ENCODE peak calls at places on chromosome 10, in six cellular contexts. Y is NCI-H146; A is GOT3; M is hippocampal formation; N is stimulated activated CD4-positive, alpha-beta T cell treated with anti-CD3 and anti-CD28 coated beads, Interleukin-1b, Interleukin-23, amount 100 ng/mL, for 24 hours; S is posterior cingulate gyrus. W is an unnamed sample.
A peak's percentile ranks its signal among the peaks of the same experiment; 100 is the strongest.

GRCh38 chr10:3874988-3875841 is 90.2 kb upstream of the KLF6 start:
- DNase-seq in Y (peak; percentile 57), A (no peak), N (no peak), M (no peak), S (no peak), W (no peak)

GRCh38 chr10:124042656-124043309 is 50.6 kb downstream of the CHST15 start:
- DNase-seq in N (no peak), M (no peak), A (no peak), Y (no peak), S (no peak), W (no peak)

GRCh38 chr10:102815790-102816549 is 21.2 kb downstream of the CYP17A1 start:
- DNase-seq in N (no peak), M (peak; percentile 29), S (no peak), Y (no peak), A (no peak), W (peak; percentile 53)

GRCh38 chr10:44437837-44438752 is 53.2 kb upstream of the CXCL12 start:
- DNase-seq in N (no peak), M (no peak), A (no peak), S (no peak), Y (no peak), W (peak; percentile 12)

GRCh38 chr10:48215983-48216505 is 58.5 kb downstream of the FRMPD2 start:
- DNase-seq in S (no peak), N (no peak), M (no peak), A (no peak), Y (no peak), W (no peak)

GRCh38 chr10:73094249-73094850 is 2.3 kb downstream of the P4HA1 start:
- DNase-seq in S (no peak), A (no peak), Y (no peak), M (no peak), N (no peak), W (no peak)

GRCh38 chr10:75065081-75065480 is 46.4 kb upstream of the SAMD8 start:
- DNase-seq in A (no peak), M (no peak), S (no peak), Y (no peak), N (no peak), W (no peak)

GRCh38 chr10:71383972-71384687 is 12.6 kb upstream of the CDH23 start:
- DNase-seq in N (peak; percentile 64), A (no peak), S (peak; percentile 77), M (peak; percentile 14), Y (peak; percentile 54), W (peak; percentile 73)

GRCh38 chr10:14215601-14216000 is 115.1 kb downstream of the FRMD4A start:
- DNase-seq in A (no peak), M (no peak), N (no peak), Y (no peak), S (no peak), W (no peak)

GRCh38 chr10:124647421-124648130 is 96.6 kb downstream of the FAM53B start:
- DNase-seq in A (no peak), M (no peak), S (no peak), Y (peak; percentile 49), N (peak; percentile 35), W (peak; percentile 45)

GRCh38 chr10:130358981-130359650 is 222.9 kb downstream of the GLRX3 start:
- DNase-seq in Y (no peak), N (no peak), A (no peak), S (no peak), M (no peak), W (no peak)

GRCh38 chr10:130512936-130513335 is 376.7 kb downstream of the GLRX3 start:
- DNase-seq in Y (no peak), M (no peak), N (no peak), S (no peak), A (no peak), W (no peak)

GRCh38 chr10:119025336-119025735 is 4.2 kb upstream of the NANOS1 start:
- DNase-seq in Y (peak; percentile 25), M (no peak), A (peak; percentile 14), N (no peak), S (peak; percentile 43), W (peak; percentile 81)

GRCh38 chr10:14608381-14609001 is 166.2 kb downstream of the FAM107B start:
- DNase-seq in N (no peak), M (no peak), Y (no peak), A (no peak), S (no peak), W (no peak)

GRCh38 chr10:128031216-128031615 is 95.0 kb downstream of the MKI67 start:
- DNase-seq in Y (no peak), S (no peak), A (no peak), M (no peak), N (no peak), W (no peak)

GRCh38 chr10:49379596-49380410 is 16.1 kb downstream of the DRGX start:
- DNase-seq in Y (no peak), N (no peak), S (no peak), M (no peak), A (no peak), W (no peak)

GRCh38 chr10:78367012-78367411 is 333.3 kb downstream of the RPS24 start:
- DNase-seq in M (no peak), Y (no peak), N (no peak), A (no peak), S (no peak), W (no peak)

GRCh38 chr10:123890246-123890645 is 1.4 kb downstream of the CPXM2 start:
- DNase-seq in M (no peak), S (no peak), A (no peak), Y (no peak), N (no peak), W (no peak)

GRCh38 chr10:102644066-102644645 is at the start of gene TRIM8:
- DNase-seq in Y (peak; percentile 74), S (peak; percentile 41), M (no peak), N (peak; percentile 48), A (no peak), W (no peak)

GRCh38 chr10:117132751-117133231 is 5.3 kb downstream of the VAX1 start:
- DNase-seq in Y (no peak), A (no peak), N (no peak), M (no peak), S (no peak), W (no peak)

GRCh38 chr10:36766921-36767320 is 358.5 kb upstream of the ANKRD30A start:
- DNase-seq in N (no peak), A (no peak), Y (no peak), M (peak; percentile 78), S (no peak), W (no peak)

GRCh38 chr10:110529596-110530011 is 31.9 kb downstream of the DUSP5 start:
- DNase-seq in N (no peak), S (no peak), M (no peak), Y (no peak), A (no peak), W (no peak)